ENCODE peak calls at places on chromosomes 16 and 17, in nine cellular contexts. Q is cardiac fibroblast, O is nephron progenitor cell, P is mesothelial cell of epicardium, R is fibroblast of lung, G is fibroblast of the aortic adventitia, Y is ovary, X is mucosa of descending colon, I is HFF-Myc. B is an unnamed sample.
A peak's percentile ranks its signal among the peaks of the same experiment; 100 is the strongest.

GRCh38 chr17:8865811-8866210 is 1.7 kb downstream of the PIK3R6 start:
- DNase-seq in I (no peak), O (no peak), Y (no peak), R (no peak), Q (no peak), X (no peak), P (no peak), G (no peak), B (no peak)

GRCh38 chr17:65064452-65065019 is 8.0 kb upstream of the GNA13 start:
- DNase-seq in X (no peak), Y (no peak), Q (peak; percentile 51), R (peak; percentile 61), P (no peak), G (peak; percentile 68), I (no peak), O (no peak), B (peak; percentile 74)

GRCh38 chr17:7884581-7885356 is 3.8 kb upstream of the CHD3 start:
- DNase-seq in P (no peak), G (no peak), X (peak; percentile 35), I (no peak), Q (no peak), O (peak; percentile 44), Y (peak; percentile 39), R (no peak), B (no peak)

GRCh38 chr17:7803981-7804380 is 30.0 kb upstream of the KDM6B start:
- DNase-seq in Y (no peak), R (no peak), O (no peak), I (no peak), P (no peak), Q (no peak), G (peak; percentile 5), X (peak; percentile 86), B (no peak)

GRCh38 chr16:57202095-57202886 is 16.2 kb downstream of the RSPRY1 start:
- DNase-seq in Q (no peak), Y (no peak), I (no peak), X (no peak), P (no peak), G (no peak), O (no peak), R (no peak), B (no peak)

GRCh38 chr17:57567278-57567677 is 177.8 kb downstream of the CCDC182 start:
- DNase-seq in O (no peak), Q (no peak), I (no peak), P (no peak), G (no peak), R (no peak), Y (no peak), X (no peak), B (no peak)

GRCh38 chr16:67260426-67261063 is 11.8 kb downstream of the SLC9A5 start:
- DNase-seq in I (peak; percentile 65), O (no peak), P (no peak), R (peak; percentile 69), Q (peak; percentile 75), G (peak; percentile 81), Y (no peak), X (peak; percentile 54), B (no peak)

GRCh38 chr17:5019475-5019956 is 15.7 kb downstream of the SLC52A1 start:
- DNase-seq in P (no peak), I (no peak), X (no peak), Q (peak; percentile 25), R (no peak), Y (no peak), G (no peak), O (no peak), B (no peak)

GRCh38 chr16:72537684-72538083 is 365.7 kb upstream of the PMFBP1 start:
- DNase-seq in P (no peak), O (no peak), Q (peak; percentile 71), I (peak; percentile 44), G (peak; percentile 68), R (peak; percentile 46), Y (no peak), X (no peak), B (no peak)

GRCh38 chr17:62933986-62934385 is 32.0 kb upstream of the TANC2 start:
- DNase-seq in R (no peak), O (no peak), P (no peak), Y (no peak), Q (peak; percentile 27), G (no peak), I (no peak), X (no peak), B (no peak)

DNA sequence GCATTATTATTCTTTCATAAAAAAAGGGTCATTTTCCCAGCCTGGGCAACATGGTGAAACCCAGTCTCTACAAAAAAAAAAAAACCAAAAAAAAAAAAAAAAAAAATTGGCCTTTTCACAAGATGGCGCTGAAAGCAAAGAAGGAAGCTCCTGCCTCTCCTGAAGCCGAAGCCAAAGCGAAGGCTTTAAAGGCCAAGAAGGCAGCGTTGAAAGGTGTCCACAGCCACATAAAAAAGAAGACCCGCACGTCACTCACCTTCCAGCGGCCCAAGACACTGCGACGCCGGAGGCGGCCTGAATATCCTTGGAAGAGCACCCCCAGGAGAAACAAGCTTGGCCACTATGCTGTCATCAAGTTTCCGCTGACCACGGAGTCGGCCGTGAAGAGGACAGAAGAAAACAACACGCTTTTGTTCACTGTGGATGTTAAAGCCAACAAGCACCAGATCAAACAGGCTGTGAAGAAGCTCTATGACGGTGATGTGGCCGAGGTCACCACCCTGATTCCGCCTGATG is 4.9 kb upstream of the PGAP6 start:
- DNase-seq in Y (no peak), G (no peak), P (no peak), R (peak; percentile 25), X (no peak), Q (peak; percentile 33), I (no peak), O (no peak), B (no peak)
- TF ChIP-seq CTCF in Y (no peak), G (no peak), P (no peak), R (no peak), X (no peak), Q (no peak), I (no peak), O (no peak), B (peak; percentile 8)

GRCh38 chr16:19908921-19909320 is 24.3 kb upstream of the GPRC5B start:
- DNase-seq in I (no peak), R (no peak), X (no peak), G (no peak), P (no peak), Y (no peak), Q (no peak), O (no peak), B (no peak)
- TF ChIP-seq CTCF in I (no peak), R (no peak), X (no peak), G (no peak), P (no peak), Y (no peak), Q (no peak), O (no peak), B (no peak)

GRCh38 chr17:73481672-73482071 is 162.6 kb downstream of the SDK2 start:
- DNase-seq in R (no peak), Y (no peak), P (no peak), I (no peak), O (no peak), Q (no peak), G (no peak), X (no peak), B (no peak)

GRCh38 chr17:73482251-73482661 is 162.0 kb downstream of the SDK2 start:
- DNase-seq in Y (no peak), I (no peak), Q (no peak), G (no peak), P (no peak), R (no peak), X (no peak), O (no peak), B (no peak)

GRCh38 chr17:73480740-73481139 is 163.5 kb downstream of the SDK2 start:
- DNase-seq in Q (no peak), P (no peak), R (no peak), Y (no peak), O (no peak), X (no peak), I (no peak), G (no peak), B (no peak)

GRCh38 chr17:73476890-73477350 is 165.1 kb upstream of the CDC42EP4 start:
- DNase-seq in G (no peak), O (no peak), Q (no peak), R (no peak), P (no peak), I (no peak), Y (no peak), X (no peak), B (no peak)

GRCh38 chr17:73478768-73479424 is 165.3 kb downstream of the SDK2 start:
- DNase-seq in Y (no peak), G (no peak), O (no peak), P (no peak), I (no peak), X (no peak), R (no peak), Q (no peak), B (no peak)
- TF ChIP-seq CTCF in Y (no peak), G (no peak), O (peak; percentile 17), P (no peak), I (no peak), X (no peak), R (no peak), Q (no peak), B (no peak)

DNA sequence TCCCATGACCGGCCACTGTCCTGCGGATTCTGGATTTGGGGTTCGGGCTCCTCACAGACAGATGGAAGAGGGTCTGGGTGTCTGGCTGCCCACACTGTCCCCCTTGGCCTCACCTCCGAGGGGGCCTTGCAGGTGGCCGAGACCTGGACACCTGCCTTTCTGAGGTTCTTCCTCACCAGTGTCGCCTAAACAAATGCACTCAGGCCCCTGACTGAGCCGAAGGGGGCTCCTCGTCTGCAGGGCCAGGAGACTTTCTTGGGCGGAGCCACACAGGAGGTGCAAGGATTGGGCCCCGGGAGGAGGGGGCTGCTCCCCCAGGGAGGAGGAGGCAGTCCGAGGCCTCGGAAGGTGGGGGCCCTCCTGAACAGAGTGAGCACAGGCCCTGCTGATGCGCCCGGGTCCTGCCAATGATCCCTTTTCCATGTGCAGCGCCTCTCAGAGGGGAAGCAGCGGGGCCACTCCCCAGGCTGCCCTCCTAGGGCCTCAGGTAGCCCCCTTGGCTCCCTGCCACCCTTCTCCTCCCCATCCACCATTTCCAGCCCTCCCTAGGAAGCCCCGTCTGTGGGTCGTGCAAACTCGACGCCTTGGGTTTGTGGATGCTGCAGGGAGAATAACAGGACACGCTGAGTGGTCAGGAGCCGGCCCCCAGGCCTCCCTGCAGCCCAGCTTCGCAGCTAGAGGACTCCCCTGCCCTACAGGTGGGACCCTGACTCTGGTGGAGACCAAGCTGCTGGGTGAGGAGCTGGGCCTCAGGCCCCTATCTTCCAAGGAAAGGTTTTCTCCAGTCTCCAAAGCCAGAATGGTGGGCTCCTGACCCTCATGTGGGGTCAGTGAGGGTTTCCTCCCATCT is 63.4 kb upstream of the ZNF469 start:
- DNase-seq in Y (no peak), P (no peak), G (no peak), I (no peak), R (no peak), X (no peak), O (no peak), Q (no peak), B (no peak)
- TF ChIP-seq CTCF in Y (no peak), P (no peak), G (no peak), I (no peak), R (no peak), X (no peak), O (no peak), Q (no peak), B (no peak)

B was measured in kidney epithelial cell.